ENCODE peak calls at places on chromosomes 6 and 20, in six cellular contexts. K is neuronal stem cell, X is IMR-90, E is H1, R is trophoblast cell, S is mesenchymal stem cell. A is an unnamed sample.

GRCh38 chr6:125931733-125932450 is 24.7 kb upstream of the HINT3 start:
- DNase-seq in R (no peak), K (no peak), E (no peak), X (peak; percentile 81), S (peak; percentile 30), A (no peak)

GRCh38 chr6:42017021-42017643 is 33.2 kb upstream of the TAF8 start:
- DNase-seq in R (no peak), K (no peak), E (no peak), S (peak; percentile 90), X (peak; percentile 90), A (no peak)

GRCh38 chr20:50724851-50725721 is 6.3 kb upstream of the PARD6B start:
- DNase-seq in R (peak; percentile 41), K (peak; percentile 49), E (no peak), S (peak; percentile 99), X (peak; percentile 96), A (peak; percentile 75)

GRCh38 chr6:95795927-95796326 is 218.6 kb downstream of the MANEA start:
- DNase-seq in K (no peak), E (no peak), X (no peak), R (no peak), S (no peak), A (no peak)

GRCh38 chr20:58308680-58309527 is 611 bp upstream of the RAB22A start:
- DNase-seq in R (peak; percentile 49), K (peak; percentile 69), E (no peak), S (peak; percentile 51), X (peak; percentile 46), A (peak; percentile 48)

GRCh38 chr6:35311390-35312075 is 13.9 kb downstream of the DEF6 start:
- DNase-seq in X (no peak), K (no peak), E (no peak), S (no peak), R (no peak), A (no peak)

GRCh38 chr6:154343473-154344308 is 12.9 kb downstream of the IPCEF1 start:
- DNase-seq in X (peak; percentile 16), S (peak; percentile 48), E (peak; percentile 60), R (peak; percentile 75), K (no peak), A (peak; percentile 89)

GRCh38 chr6:139765825-139766285 is 391.4 kb upstream of the CITED2 start:
- DNase-seq in E (no peak), R (peak; percentile 72), K (no peak), X (peak; percentile 74), S (peak; percentile 49), A (peak; percentile 57)

GRCh38 chr6:112831022-112831421 is 483.9 kb downstream of the RFPL4B start:
- DNase-seq in E (no peak), R (no peak), X (peak; percentile 18), S (no peak), K (no peak), A (no peak)

GRCh38 chr6:117992856-117993255 is 85.8 kb downstream of the SLC35F1 start:
- DNase-seq in R (no peak), S (no peak), X (no peak), K (no peak), E (no peak), A (no peak)

GRCh38 chr6:74942130-74942529 is 263.7 kb downstream of the COL12A1 start:
- DNase-seq in X (peak; percentile 48), R (no peak), K (no peak), E (no peak), S (no peak), A (no peak)

GRCh38 chr20:41425180-41425884 is 58.7 kb upstream of the EMILIN3 start:
- DNase-seq in R (no peak), X (peak; percentile 22), E (no peak), S (peak; percentile 61), K (no peak), A (no peak)

GRCh38 chr6:147724454-147724853 is 216.0 kb downstream of the SAMD5 start:
- DNase-seq in X (no peak), R (no peak), E (no peak), S (no peak), K (no peak), A (peak; percentile 48)

GRCh38 chr6:26224547-26224912 is 137.3 kb downstream of the HFE start:
- DNase-seq in X (no peak), S (no peak), E (no peak), K (no peak), R (no peak), A (no peak)

GRCh38 chr6:26225848-26226590 is 138.8 kb downstream of the HFE start:
- DNase-seq in E (no peak), X (no peak), R (no peak), K (no peak), S (peak; percentile 37), A (no peak)

GRCh38 chr6:26223677-26224546 is 136.7 kb downstream of the HFE start:
- DNase-seq in X (peak; percentile 97), K (peak; percentile 74), E (no peak), S (peak; percentile 98), R (peak; percentile 93), A (peak; percentile 96)

GRCh38 chr6:26223213-26223612 is 136.0 kb downstream of the HFE start:
- DNase-seq in K (no peak), X (peak; percentile 33), S (peak; percentile 51), R (no peak), E (no peak), A (no peak)

DNA sequence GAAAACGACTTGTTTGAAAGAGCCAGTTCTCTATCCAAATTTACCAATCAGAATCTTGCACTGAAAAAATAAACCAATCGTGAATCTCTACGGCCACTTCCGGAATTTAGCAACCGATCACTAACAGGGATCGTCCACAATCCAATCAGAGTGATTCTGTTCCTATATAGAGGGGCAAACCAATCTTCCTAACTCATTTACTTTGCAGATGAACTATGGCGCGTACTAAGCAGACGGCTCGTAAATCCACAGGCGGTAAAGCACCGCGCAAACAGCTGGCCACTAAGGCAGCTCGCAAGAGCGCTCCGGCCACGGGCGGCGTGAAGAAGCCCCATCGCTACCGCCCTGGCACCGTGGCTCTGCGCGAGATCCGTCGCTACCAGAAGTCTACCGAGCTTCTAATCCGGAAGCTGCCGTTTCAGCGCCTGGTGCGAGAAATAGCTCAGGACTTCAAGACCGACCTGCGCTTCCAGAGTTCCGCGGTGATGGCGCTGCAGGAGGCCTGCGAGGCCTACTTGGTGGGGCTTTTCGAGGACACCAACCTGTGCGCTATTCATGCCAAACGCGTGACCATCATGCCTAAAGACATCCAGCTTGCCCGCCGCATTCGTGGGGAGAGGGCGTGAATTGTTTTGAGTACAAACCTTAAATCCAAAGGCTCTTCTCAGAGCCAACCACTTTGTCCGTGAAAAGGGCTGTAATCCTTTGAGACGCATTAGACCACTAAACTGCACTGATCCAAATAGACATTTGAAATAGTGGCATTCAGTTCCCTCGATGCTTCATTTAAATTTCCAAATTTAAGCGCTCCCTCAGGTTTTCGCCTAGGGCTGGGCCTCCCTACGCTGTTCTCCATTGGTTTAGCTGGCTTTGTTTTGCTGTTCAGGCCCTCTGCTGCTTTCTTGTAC is 138.0 kb downstream of the HFE start:
- DNase-seq in R (peak; percentile 84), E (no peak), K (peak; percentile 85), X (peak; percentile 97), S (peak; percentile 97), A (peak; percentile 99)
- H2BK5ac ChIP-seq in R (peak overlapping the region; percentile 85), E (peak overlapping the region; percentile 92), K (no peak overlapping the region), X (peak overlapping the region; percentile 91), S (no peak overlapping the region), A (peak overlapping the region; percentile 77)

GRCh38 chr6:56685994-56686393 is 43.3 kb upstream of the DST start:
- DNase-seq in K (no peak), E (no peak), R (no peak), S (no peak), X (no peak), A (no peak)

GRCh38 chr6:56688521-56688920 is 45.8 kb upstream of the DST start:
- DNase-seq in X (no peak), S (no peak), K (no peak), R (no peak), E (no peak), A (no peak)

GRCh38 chr6:56685102-56685733 is 42.5 kb upstream of the DST start:
- DNase-seq in X (no peak), E (no peak), S (no peak), K (no peak), R (no peak), A (no peak)

GRCh38 chr6:56684342-56685101 is 41.8 kb upstream of the DST start:
- DNase-seq in X (no peak), S (no peak), K (no peak), R (no peak), E (no peak), A (no peak)

GRCh38 chr6:56686429-56686828 is 43.7 kb upstream of the DST start:
- DNase-seq in R (no peak), E (no peak), X (no peak), K (no peak), S (no peak), A (no peak)
- H3K4me1 ChIP-seq in R (no peaks in the 10 kb centered on the region), E (no peaks in the 10 kb centered on the region), X (peaks cover 19% of the 10 kb centered on the region), K (peaks cover 2% of the 10 kb centered on the region), S (peaks cover 1% of the 10 kb centered on the region), A (peaks cover 2% of the 10 kb centered on the region)

GRCh38 chr20:48623906-48624265 is 203.9 kb downstream of the PREX1 start:
- DNase-seq in E (no peak), R (no peak), S (no peak), K (no peak), X (no peak), A (no peak)

GRCh38 chr20:48621256-48622078 is 206.3 kb downstream of the PREX1 start:
- DNase-seq in X (peak; percentile 4), R (peak; percentile 45), S (peak; percentile 9), E (no peak), K (no peak), A (no peak)

GRCh38 chr20:48620486-48621255 is 207.1 kb downstream of the PREX1 start:
- DNase-seq in X (peak; percentile 52), R (peak; percentile 92), K (peak; percentile 90), E (peak; percentile 84), S (peak; percentile 78), A (peak; percentile 92)

GRCh38 chr20:48623176-48623905 is 204.5 kb downstream of the PREX1 start:
- DNase-seq in S (no peak), E (no peak), R (no peak), K (no peak), X (no peak), A (peak; percentile 47)

GRCh38 chr20:48622421-48622820 is 205.4 kb downstream of the PREX1 start:
- DNase-seq in S (no peak), E (no peak), R (no peak), X (no peak), K (no peak), A (no peak)
- H3K4me3 ChIP-seq in S (no peak overlapping the region), E (no peak overlapping the region), R (no peak overlapping the region), X (no peak overlapping the region), K (no peak overlapping the region), A (no peak overlapping the region)

GRCh38 chr20:47356220-47356525 is 326 bp downstream of the ZMYND8 start:
- DNase-seq in S (no peak), X (no peak), R (no peak), K (no peak), E (no peak), A (no peak)

GRCh38 chr20:47355489-47356219 is 845 bp downstream of the ZMYND8 start:
- DNase-seq in R (no peak), S (peak; percentile 39), E (no peak), X (no peak), K (no peak), A (peak; percentile 55)

GRCh38 chr20:47358052-47358671 is 1.7 kb upstream of the ZMYND8 start:
- DNase-seq in R (no peak), K (no peak), E (no peak), S (no peak), X (no peak), A (no peak)

GRCh38 chr20:47357296-47358051 is 975 bp upstream of the ZMYND8 start:
- DNase-seq in R (peak; percentile 99), K (no peak), X (peak; percentile 94), E (no peak), S (peak; percentile 99), A (peak; percentile 99)

GRCh38 chr20:47356526-47357295 is at the start of gene ZMYND8:
- DNase-seq in R (peak; percentile 98), E (peak; percentile 70), S (peak; percentile 95), K (peak; percentile 95), X (peak; percentile 92), A (peak; percentile 97)
- H2BK5ac ChIP-seq in R (peak within 1 kb of the TSS; percentile 100), E (peak within 1 kb of the TSS; percentile 99), S (peak within 1 kb of the TSS; percentile 100), K (peak within 1 kb of the TSS; percentile 97), X (peak within 1 kb of the TSS; percentile 97), A (peak within 1 kb of the TSS; percentile 96)

A was measured in mesendoderm.